ENCODE peak calls at places on chromosomes 2 and 18, in six cellular contexts. D is T follicular helper cell, Q is ELR, L is cardiac septum, K is HEK293T, M is NCI-H460. S is an unnamed sample.

GRCh38 chr2:120385355-120386127 is 39.6 kb downstream of the INHBB start:
- DNase-seq in D (no peak), Q (no peak), L (no peak), K (no peak), M (no peak), S (no peak)

GRCh38 chr2:56009758-56010534 is 86.4 kb upstream of the EFEMP1 start:
- DNase-seq in D (no peak), Q (peak; percentile 73), L (no peak), K (no peak), M (peak; percentile 61), S (no peak)

GRCh38 chr2:17747684-17748452 is 5.7 kb downstream of the SMC6 start:
- DNase-seq in D (no peak), Q (peak; percentile 69), L (no peak), K (no peak), M (no peak), S (no peak)

GRCh38 chr2:25905126-25905525 is 26.8 kb upstream of the ASXL2 start:
- DNase-seq in D (no peak), Q (no peak), L (no peak), K (no peak), M (no peak), S (no peak)

GRCh38 chr2:224802407-224802806 is 86.2 kb upstream of the CCDC195 start:
- DNase-seq in D (no peak), Q (peak; percentile 58), L (no peak), K (no peak), M (no peak), S (no peak)

GRCh38 chr18:13375302-13376255 is 157.0 kb downstream of the LDLRAD4 start:
- DNase-seq in D (peak; percentile 75), Q (peak; percentile 78), L (peak; percentile 83), K (no peak), M (peak; percentile 11), S (peak; percentile 82)

GRCh38 chr2:79935771-79936657 is 368.5 kb downstream of the LRRTM1 start:
- DNase-seq in D (no peak), Q (peak; percentile 51), L (no peak), K (peak; percentile 62), M (peak; percentile 72), S (no peak)

GRCh38 chr2:106995560-106995959 is 109.6 kb upstream of the ST6GAL2 start:
- DNase-seq in D (no peak), Q (no peak), L (no peak), K (no peak), M (no peak), S (no peak)

GRCh38 chr18:7122376-7122775 is 4.8 kb upstream of the LAMA1 start:
- DNase-seq in D (no peak), Q (no peak), L (no peak), K (no peak), M (no peak), S (no peak)